ENCODE peak calls at places on chromosomes 7 and 10, in ten cellular contexts. F is tibial artery, P is HCT116, C is astrocyte, D is neural progenitor cell, U is sigmoid colon, Y is cardiac muscle cell, V is ascending aorta, R is left ventricle myocardium inferior, Z is osteoblast. W is an unnamed sample. For H3K36me3 and H3K4me1, the result is how much of the 10 kb centered on the place peaks cover.

GRCh38 chr7:123535517-123535916 is 1.1 kb upstream of the IQUB start:
- DNase-seq in F (no peak), P (no peak), C (no peak), D (no peak), U (no peak), Y (no peak), V (no peak), R (no peak), Z (no peak), W (no peak)

GRCh38 chr7:82755705-82756551 is 312.4 kb upstream of the CACNA2D1 start:
- DNase-seq in F (no peak), P (no peak), C (peak), D (no peak), U (no peak), Y (no peak), V (no peak), R (no peak), Z (peak), W (peak)

GRCh38 chr10:13925924-13926435 is 339.2 kb downstream of the PRPF18 start:
- DNase-seq in F (no peak), P (no peak), C (peak), D (no peak), U (no peak), Y (no peak), V (no peak), R (no peak), Z (no peak), W (no peak)

GRCh38 chr10:12902135-12902572 is 99.4 kb downstream of the CCDC3 start:
- DNase-seq in F (no peak), P (peak), C (peak), D (peak), U (no peak), Y (peak), V (no peak), R (peak), Z (peak), W (peak)

GRCh38 chr10:67607472-67607871 is 88.5 kb downstream of the CTNNA3 start:
- DNase-seq in F (no peak), P (no peak), C (peak), D (no peak), U (no peak), Y (no peak), V (no peak), R (no peak), Z (peak), W (no peak)

GRCh38 chr10:116752563-116752962 is 10.2 kb upstream of the HSPA12A start:
- DNase-seq in F (no peak), P (no peak), C (no peak), D (no peak), U (peak), Y (no peak), V (no peak), R (no peak), Z (no peak), W (no peak)

GRCh38 chr7:25887266-25887665 is 264.7 kb upstream of the NFE2L3 start:
- DNase-seq in F (no peak), P (no peak), C (no peak), D (no peak), U (no peak), Y (no peak), V (no peak), R (no peak), Z (no peak), W (no peak)

GRCh38 chr7:132072873-132073272 is 503.4 kb downstream of the PLXNA4 start:
- DNase-seq in F (no peak), P (no peak), C (no peak), D (no peak), U (no peak), Y (no peak), V (no peak), R (no peak), Z (no peak), W (no peak)

GRCh38 chr7:65230231-65230630 is 143.4 kb upstream of the ZNF92 start:
- DNase-seq in F (no peak), P (no peak), C (no peak), D (no peak), U (no peak), Y (no peak), V (no peak), R (no peak), Z (no peak), W (no peak)

GRCh38 chr10:12699258-12699700 is 302.2 kb downstream of the CCDC3 start:
- DNase-seq in F (no peak), P (no peak), C (peak), D (no peak), U (no peak), Y (no peak), V (no peak), R (no peak), Z (no peak), W (no peak)

DNA sequence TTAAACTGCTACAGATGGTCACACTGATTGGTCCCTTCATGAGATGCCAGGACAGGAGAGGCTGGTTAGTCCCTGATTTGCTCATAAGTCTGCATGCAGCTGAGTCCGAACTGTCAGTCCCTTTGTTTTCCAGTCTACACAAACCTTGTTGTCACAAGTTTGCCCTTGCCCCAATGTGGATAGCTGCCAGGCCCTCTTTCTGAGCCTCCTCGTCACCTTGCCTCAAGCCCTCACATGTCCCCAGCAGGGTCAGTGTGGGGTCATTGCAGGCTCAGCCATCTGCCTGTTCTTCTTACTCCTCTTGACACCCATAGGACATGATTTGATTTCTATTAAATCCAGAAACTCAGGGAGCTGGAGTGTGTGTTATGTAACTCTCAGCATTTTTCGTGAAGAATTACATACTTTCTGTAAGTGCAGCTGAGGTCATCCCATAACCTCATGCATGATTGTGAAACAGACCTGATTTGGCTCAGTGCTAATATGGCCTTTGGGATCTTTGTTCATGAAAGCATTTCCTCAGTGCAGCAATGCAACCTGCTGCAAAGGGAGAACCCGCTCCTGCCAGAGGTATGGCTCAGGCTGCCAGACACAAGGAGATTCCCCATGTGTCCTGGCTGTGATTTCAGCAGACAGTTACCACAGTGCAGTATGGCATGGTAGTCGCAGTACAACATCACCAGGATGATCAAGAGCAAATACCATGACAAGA is 70.0 kb upstream of the ZMIZ2 start:
- DNase-seq in F (peak), P (no peak), C (peak), D (no peak), U (no peak), Y (no peak), V (no peak), R (peak), Z (no peak), W (no peak)
- H3K36me3 ChIP-seq in F (half or more), P (under half), C (under half), D (under half), U (half or more), Y (under half), V (under half), R (half or more), Z (under half), W (under half)

GRCh38 chr10:103849880-103850571 is 5.3 kb downstream of the SH3PXD2A start:
- DNase-seq in F (peak), P (no peak), C (peak), D (no peak), U (peak), Y (no peak), V (no peak), R (no peak), Z (peak), W (no peak)
- H3K4me1 ChIP-seq in F (under half), P (under half), C (under half), D (under half), U (half or more), Y (half or more), V (under half), R (half or more), Z (half or more), W (under half)

GRCh38 chr7:55486991-55487390 is 85.3 kb downstream of the VOPP1 start:
- DNase-seq in F (no peak), P (no peak), C (no peak), D (no peak), U (no peak), Y (no peak), V (no peak), R (no peak), Z (peak), W (no peak)
- H3K36me3 ChIP-seq in F (under half), P (under half), C (under half), D (under half), U (under half), Y (under half), V (under half), R (under half), Z (under half), W (under half)

DNA sequence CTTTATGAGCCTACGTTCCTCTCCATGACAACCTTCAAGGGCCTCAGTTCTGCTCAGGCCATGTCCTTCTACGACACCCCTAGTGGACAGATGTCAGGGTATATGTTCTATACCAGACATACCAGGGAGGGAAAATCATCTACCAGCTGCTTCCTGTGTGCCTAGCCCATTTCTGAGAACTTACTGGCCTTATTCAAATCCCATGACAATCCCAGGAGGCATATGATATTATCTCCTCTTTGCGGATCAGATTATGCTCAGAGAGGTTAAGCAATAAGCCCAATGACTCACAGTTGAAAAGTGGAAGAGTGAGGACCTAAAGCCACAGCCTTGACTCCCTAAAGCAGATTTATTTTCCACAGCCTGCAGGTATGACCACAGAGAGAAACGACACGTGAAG is 139.3 kb downstream of the GLI3 start:
- DNase-seq in F (no peak), P (no peak), C (peak), D (no peak), U (no peak), Y (no peak), V (no peak), R (no peak), Z (peak), W (no peak)
- H3K4me1 ChIP-seq in F (under half), P (under half), C (under half), D (under half), U (half or more), Y (under half), V (under half), R (under half), Z (under half), W (under half)

DNA sequence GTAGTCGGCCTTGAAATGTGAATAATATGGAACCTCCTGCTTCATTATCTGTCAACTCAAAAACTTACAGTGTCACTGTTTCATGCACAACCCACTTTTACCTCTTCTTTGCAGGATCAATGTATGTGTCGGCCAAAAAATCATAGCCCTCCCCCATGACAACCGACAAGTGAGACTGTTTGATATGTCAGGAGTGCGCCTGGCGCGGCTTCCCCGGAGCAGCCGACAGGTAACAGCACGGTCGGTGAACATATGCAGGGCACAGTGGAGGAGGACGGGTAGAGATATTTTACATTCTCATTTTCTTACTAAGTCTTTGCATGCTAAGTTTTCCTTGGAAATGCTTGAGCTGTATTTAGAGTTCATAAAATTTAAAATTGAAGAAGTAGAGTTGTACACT is 68.6 kb downstream of the WDR37 start:
- DNase-seq in F (no peak), P (no peak), C (no peak), D (no peak), U (no peak), Y (no peak), V (no peak), R (no peak), Z (no peak), W (no peak)
- H3K36me3 ChIP-seq in F (half or more), P (under half), C (under half), D (under half), U (under half), Y (under half), V (under half), R (half or more), Z (half or more), W (under half)

DNA sequence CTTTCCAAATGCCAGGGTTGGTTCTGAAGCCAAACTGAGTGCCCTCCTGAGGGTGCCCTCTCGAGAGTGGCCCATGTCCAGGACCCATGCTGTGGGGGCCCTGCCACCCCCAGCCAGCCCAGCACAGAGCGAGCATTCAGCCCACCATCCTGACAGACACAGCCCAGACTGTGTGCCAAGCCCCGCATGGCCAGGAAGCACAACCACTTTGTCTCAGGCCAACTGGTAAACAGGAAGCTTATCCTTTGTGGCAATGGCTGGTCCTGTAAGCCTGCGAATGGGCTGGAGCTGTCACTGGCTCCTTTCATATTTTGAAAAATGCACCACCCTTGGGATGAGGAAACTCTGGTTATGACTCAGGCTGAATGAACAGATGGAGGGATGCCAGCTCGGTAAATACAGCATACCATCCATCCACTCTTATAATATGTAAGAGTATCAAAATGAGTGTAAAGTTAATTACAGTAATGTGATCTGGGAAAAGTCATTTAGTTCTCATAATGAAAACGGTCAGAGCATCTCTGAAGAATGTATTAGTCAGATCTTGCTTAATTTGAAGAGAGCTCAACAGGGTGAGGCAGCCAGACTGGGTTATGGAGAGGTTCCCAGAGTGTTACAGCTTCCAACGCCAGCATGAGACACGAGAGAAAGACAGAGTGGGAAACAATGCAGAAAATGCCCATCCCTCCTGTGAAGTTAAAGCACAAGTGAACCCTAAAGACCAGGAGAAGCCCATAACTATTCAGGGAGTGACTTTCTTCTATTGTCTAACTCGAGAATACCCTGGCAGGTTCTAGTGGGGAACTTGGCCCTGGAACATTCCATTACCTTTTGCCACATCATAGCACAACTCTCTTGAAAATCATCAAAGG is 65.1 kb downstream of the STK17A start:
- DNase-seq in F (peak), P (peak), C (peak), D (no peak), U (peak), Y (no peak), V (no peak), R (peak), Z (peak), W (no peak)
- H3K4me1 ChIP-seq in F (half or more), P (half or more), C (half or more), D (under half), U (half or more), Y (under half), V (half or more), R (half or more), Z (half or more), W (under half)

DNA sequence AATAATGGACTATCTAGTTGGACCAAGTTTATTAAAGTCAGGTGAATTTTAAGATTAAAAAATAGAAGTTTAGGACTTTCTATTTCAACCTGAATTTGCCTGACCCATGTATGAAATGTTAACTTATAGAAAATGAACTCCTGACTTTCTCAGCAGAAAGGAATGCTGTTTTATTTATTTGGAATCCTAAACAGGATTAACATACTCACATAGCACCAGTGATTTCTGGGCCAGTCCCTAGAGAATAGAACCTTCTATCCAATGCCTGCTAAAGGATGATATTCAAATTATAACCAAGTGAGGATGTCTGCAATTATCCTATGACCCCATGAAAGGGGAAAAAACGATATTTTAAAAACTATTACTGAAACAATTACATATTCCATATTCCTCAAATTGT is 148.8 kb downstream of the CHRM2 start:
- DNase-seq in F (no peak), P (no peak), C (no peak), D (no peak), U (no peak), Y (no peak), V (no peak), R (no peak), Z (no peak), W (no peak)
- H3K36me3 ChIP-seq in F (under half), P (under half), C (under half), D (under half), U (under half), Y (under half), V (under half), R (under half), Z (under half), W (under half)

W was measured in HAP-1.